ENCODE peak calls at places on chromosomes 13 and 19, in seven cellular contexts. One of them, this sample, is unnamed.

GRCh38 chr13:31793246-31793645 is 53.9 kb downstream of the RXFP2 start:
- DNase-seq in choroid plexus epithelial cell: no peak
- DNase-seq in BJ: peak
- DNase-seq in keratinocyte: no peak
- DNase-seq in ascending aorta: no peak
- DNase-seq in lower leg skin: no peak
- DNase-seq in psoas muscle: no peak
- DNase-seq in this sample: no peak

GRCh38 chr13:84543976-84544375 is 661.7 kb upstream of the SLITRK1 start:
- DNase-seq in choroid plexus epithelial cell: no peak
- DNase-seq in BJ: no peak
- DNase-seq in keratinocyte: no peak
- DNase-seq in ascending aorta: no peak
- DNase-seq in lower leg skin: no peak
- DNase-seq in psoas muscle: no peak
- DNase-seq in this sample: no peak

GRCh38 chr19:18736415-18737336 is 53.2 kb downstream of the CRTC1 start:
- DNase-seq in choroid plexus epithelial cell: no peak
- DNase-seq in BJ: no peak
- DNase-seq in keratinocyte: no peak
- DNase-seq in ascending aorta: no peak
- DNase-seq in lower leg skin: no peak
- DNase-seq in psoas muscle: peak
- DNase-seq in this sample: no peak

GRCh38 chr13:50203256-50204083 is 188.2 kb downstream of the KCNRG start:
- DNase-seq in choroid plexus epithelial cell: no peak
- DNase-seq in BJ: no peak
- DNase-seq in keratinocyte: no peak
- DNase-seq in ascending aorta: no peak
- DNase-seq in lower leg skin: no peak
- DNase-seq in psoas muscle: no peak
- DNase-seq in this sample: no peak

GRCh38 chr19:6423499-6424189 is 967 bp downstream of the KHSRP start:
- DNase-seq in choroid plexus epithelial cell: peak
- DNase-seq in BJ: no peak
- DNase-seq in keratinocyte: no peak
- DNase-seq in ascending aorta: peak
- DNase-seq in lower leg skin: peak
- DNase-seq in psoas muscle: no peak
- DNase-seq in this sample: peak

GRCh38 chr13:109938255-109938936 is 152.0 kb upstream of the IRS2 start:
- DNase-seq in choroid plexus epithelial cell: peak
- DNase-seq in BJ: peak
- DNase-seq in keratinocyte: peak
- DNase-seq in ascending aorta: no peak
- DNase-seq in lower leg skin: no peak
- DNase-seq in psoas muscle: no peak
- DNase-seq in this sample: no peak

GRCh38 chr19:6613711-6614110 is 22.8 kb upstream of the CD70 start:
- DNase-seq in choroid plexus epithelial cell: no peak
- DNase-seq in BJ: no peak
- DNase-seq in keratinocyte: no peak
- DNase-seq in ascending aorta: no peak
- DNase-seq in lower leg skin: no peak
- DNase-seq in psoas muscle: no peak
- DNase-seq in this sample: no peak

GRCh38 chr13:110212529-110212928 is 94.4 kb downstream of the COL4A1 start:
- DNase-seq in choroid plexus epithelial cell: no peak
- DNase-seq in BJ: no peak
- DNase-seq in keratinocyte: no peak
- DNase-seq in ascending aorta: no peak
- DNase-seq in lower leg skin: no peak
- DNase-seq in psoas muscle: no peak
- DNase-seq in this sample: no peak

GRCh38 chr19:6678690-6679109 is 8.7 kb upstream of the TNFSF14 start:
- DNase-seq in choroid plexus epithelial cell: peak
- DNase-seq in BJ: no peak
- DNase-seq in keratinocyte: no peak
- DNase-seq in ascending aorta: no peak
- DNase-seq in lower leg skin: no peak
- DNase-seq in psoas muscle: no peak
- DNase-seq in this sample: no peak

GRCh38 chr19:13975870-13976269 is 23.6 kb downstream of the DCAF15 start:
- DNase-seq in choroid plexus epithelial cell: no peak
- DNase-seq in BJ: no peak
- DNase-seq in keratinocyte: no peak
- DNase-seq in ascending aorta: no peak
- DNase-seq in lower leg skin: no peak
- DNase-seq in psoas muscle: peak
- DNase-seq in this sample: no peak

GRCh38 chr19:21134934-21135366 is 6.9 kb upstream of the ZNF431 start:
- DNase-seq in choroid plexus epithelial cell: no peak
- DNase-seq in BJ: no peak
- DNase-seq in keratinocyte: no peak
- DNase-seq in ascending aorta: no peak
- DNase-seq in lower leg skin: no peak
- DNase-seq in psoas muscle: no peak
- DNase-seq in this sample: no peak

GRCh38 chr13:88919970-88920628 is 1248.9 kb downstream of the SLITRK5 start:
- DNase-seq in choroid plexus epithelial cell: no peak
- DNase-seq in BJ: no peak
- DNase-seq in keratinocyte: no peak
- DNase-seq in ascending aorta: no peak
- DNase-seq in lower leg skin: no peak
- DNase-seq in psoas muscle: no peak
- DNase-seq in this sample: no peak

GRCh38 chr13:33494596-33495214 is 209.2 kb upstream of the STARD13 start:
- DNase-seq in choroid plexus epithelial cell: peak
- DNase-seq in BJ: peak
- DNase-seq in keratinocyte: peak
- DNase-seq in ascending aorta: no peak
- DNase-seq in lower leg skin: no peak
- DNase-seq in psoas muscle: no peak
- DNase-seq in this sample: no peak

GRCh38 chr13:46803586-46803985 is 6.6 kb upstream of the ESD start:
- DNase-seq in choroid plexus epithelial cell: peak
- DNase-seq in BJ: no peak
- DNase-seq in keratinocyte: no peak
- DNase-seq in ascending aorta: no peak
- DNase-seq in lower leg skin: no peak
- DNase-seq in psoas muscle: no peak
- DNase-seq in this sample: no peak

GRCh38 chr13:94435604-94436226 is 43.8 kb downstream of the DCT start:
- DNase-seq in choroid plexus epithelial cell: peak
- DNase-seq in BJ: peak
- DNase-seq in keratinocyte: peak
- DNase-seq in ascending aorta: no peak
- DNase-seq in lower leg skin: no peak
- DNase-seq in psoas muscle: no peak
- DNase-seq in this sample: peak

GRCh38 chr13:77480071-77480470 is 55.4 kb upstream of the SCEL start:
- DNase-seq in choroid plexus epithelial cell: peak
- DNase-seq in BJ: no peak
- DNase-seq in keratinocyte: no peak
- DNase-seq in ascending aorta: no peak
- DNase-seq in lower leg skin: no peak
- DNase-seq in psoas muscle: no peak
- DNase-seq in this sample: peak

GRCh38 chr19:11191273-11191755 is 6.0 kb downstream of the KANK2 start:
- DNase-seq in choroid plexus epithelial cell: peak
- DNase-seq in BJ: peak
- DNase-seq in keratinocyte: no peak
- DNase-seq in ascending aorta: peak
- DNase-seq in lower leg skin: peak
- DNase-seq in psoas muscle: peak
- DNase-seq in this sample: peak

GRCh38 chr13:111201304-111201940 is 86.3 kb downstream of the ARHGEF7 start:
- DNase-seq in choroid plexus epithelial cell: no peak
- DNase-seq in BJ: no peak
- DNase-seq in keratinocyte: no peak
- DNase-seq in ascending aorta: peak
- DNase-seq in lower leg skin: no peak
- DNase-seq in psoas muscle: no peak
- DNase-seq in this sample: no peak

GRCh38 chr19:41521860-41522555 is 54.0 kb upstream of the CEACAM21 start:
- DNase-seq in choroid plexus epithelial cell: no peak
- DNase-seq in BJ: no peak
- DNase-seq in keratinocyte: no peak
- DNase-seq in ascending aorta: no peak
- DNase-seq in lower leg skin: no peak
- DNase-seq in psoas muscle: peak
- DNase-seq in this sample: peak

GRCh38 chr19:29714371-29714952 is 599 bp downstream of the C19orf12 start:
- DNase-seq in choroid plexus epithelial cell: no peak
- DNase-seq in BJ: no peak
- DNase-seq in keratinocyte: no peak
- DNase-seq in ascending aorta: no peak
- DNase-seq in lower leg skin: no peak
- DNase-seq in psoas muscle: no peak
- DNase-seq in this sample: peak

GRCh38 chr13:31042501-31043165 is 110.2 kb downstream of the TEX26 start:
- DNase-seq in choroid plexus epithelial cell: no peak
- DNase-seq in BJ: no peak
- DNase-seq in keratinocyte: no peak
- DNase-seq in ascending aorta: peak
- DNase-seq in lower leg skin: no peak
- DNase-seq in psoas muscle: no peak
- DNase-seq in this sample: no peak

GRCh38 chr19:10828981-10829821 is 6.8 kb downstream of the TMED1 start:
- DNase-seq in choroid plexus epithelial cell: no peak
- DNase-seq in BJ: no peak
- DNase-seq in keratinocyte: no peak
- DNase-seq in ascending aorta: no peak
- DNase-seq in lower leg skin: no peak
- DNase-seq in psoas muscle: no peak
- DNase-seq in this sample: peak

GRCh38 chr19:39996218-39996810 is 546 bp upstream of the ZNF546 start:
- DNase-seq in choroid plexus epithelial cell: peak
- DNase-seq in BJ: peak
- DNase-seq in keratinocyte: no peak
- DNase-seq in ascending aorta: peak
- DNase-seq in lower leg skin: peak
- DNase-seq in psoas muscle: no peak
- DNase-seq in this sample: no peak

GRCh38 chr13:51838235-51838846 is 6.6 kb downstream of the TMEM272 start:
- DNase-seq in choroid plexus epithelial cell: peak
- DNase-seq in BJ: no peak
- DNase-seq in keratinocyte: no peak
- DNase-seq in ascending aorta: no peak
- DNase-seq in lower leg skin: no peak
- DNase-seq in psoas muscle: no peak
- DNase-seq in this sample: no peak

GRCh38 chr13:59203855-59204254 is 959.9 kb downstream of the DIAPH3 start:
- DNase-seq in choroid plexus epithelial cell: no peak
- DNase-seq in BJ: no peak
- DNase-seq in keratinocyte: no peak
- DNase-seq in ascending aorta: no peak
- DNase-seq in lower leg skin: no peak
- DNase-seq in psoas muscle: no peak
- DNase-seq in this sample: no peak

DNA sequence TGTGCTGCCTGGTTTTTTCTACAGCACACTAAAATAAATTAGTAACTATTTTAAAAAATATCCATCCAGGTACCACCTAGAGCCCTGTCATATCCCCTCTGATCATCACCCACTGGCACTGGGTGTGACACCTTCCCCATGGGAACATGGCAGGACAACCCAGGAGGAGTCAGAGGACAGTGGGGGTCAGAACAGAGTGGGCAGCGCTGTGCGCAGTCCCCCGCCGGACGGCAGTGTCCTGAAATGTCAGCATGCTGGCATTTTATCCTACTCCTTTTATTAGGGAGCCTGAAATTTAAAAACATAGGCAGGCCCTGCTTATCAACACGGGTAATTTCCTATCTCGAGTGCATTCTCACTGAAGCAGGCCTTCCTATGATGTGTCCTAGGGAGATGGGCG is 42.1 kb upstream of the GAS6 start:
- DNase-seq in choroid plexus epithelial cell: no peak
- DNase-seq in BJ: no peak
- DNase-seq in keratinocyte: no peak
- DNase-seq in ascending aorta: no peak
- DNase-seq in lower leg skin: peak
- DNase-seq in psoas muscle: no peak
- DNase-seq in this sample: no peak
- H3K4me3 ChIP-seq in choroid plexus epithelial cell: no peak
- H3K4me3 ChIP-seq in BJ: no peak
- H3K4me3 ChIP-seq in keratinocyte: no peak
- H3K4me3 ChIP-seq in ascending aorta: no peak
- H3K4me3 ChIP-seq in lower leg skin: no peak
- H3K4me3 ChIP-seq in psoas muscle: no peak
- H3K4me3 ChIP-seq in this sample: no peak

DNA sequence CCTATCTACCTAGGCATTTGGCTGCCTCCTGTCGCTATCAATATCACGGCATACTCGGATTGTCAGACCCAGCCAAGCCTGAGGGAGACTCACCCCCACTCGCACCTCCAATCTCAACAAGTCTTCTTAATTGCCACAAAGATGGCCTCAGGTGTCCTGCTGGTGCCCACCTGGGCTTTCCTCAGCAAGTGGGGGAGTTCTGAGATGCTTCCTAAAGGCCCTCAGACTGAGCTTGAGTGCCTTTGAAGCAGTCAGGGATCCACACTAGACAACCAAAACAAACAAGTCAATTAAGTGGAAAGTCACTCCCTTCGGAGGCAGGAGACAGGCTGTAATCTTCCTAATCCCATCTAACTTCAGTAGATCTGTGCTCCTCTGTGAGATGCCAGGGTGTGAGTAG is 68.4 kb upstream of the SERP2 start:
- DNase-seq in choroid plexus epithelial cell: no peak
- DNase-seq in BJ: no peak
- DNase-seq in keratinocyte: no peak
- DNase-seq in ascending aorta: no peak
- DNase-seq in lower leg skin: no peak
- DNase-seq in psoas muscle: no peak
- DNase-seq in this sample: no peak
- H3K4me3 ChIP-seq in choroid plexus epithelial cell: no peak
- H3K4me3 ChIP-seq in BJ: no peak
- H3K4me3 ChIP-seq in keratinocyte: no peak
- H3K4me3 ChIP-seq in ascending aorta: no peak
- H3K4me3 ChIP-seq in lower leg skin: no peak
- H3K4me3 ChIP-seq in psoas muscle: no peak
- H3K4me3 ChIP-seq in this sample: no peak

DNA sequence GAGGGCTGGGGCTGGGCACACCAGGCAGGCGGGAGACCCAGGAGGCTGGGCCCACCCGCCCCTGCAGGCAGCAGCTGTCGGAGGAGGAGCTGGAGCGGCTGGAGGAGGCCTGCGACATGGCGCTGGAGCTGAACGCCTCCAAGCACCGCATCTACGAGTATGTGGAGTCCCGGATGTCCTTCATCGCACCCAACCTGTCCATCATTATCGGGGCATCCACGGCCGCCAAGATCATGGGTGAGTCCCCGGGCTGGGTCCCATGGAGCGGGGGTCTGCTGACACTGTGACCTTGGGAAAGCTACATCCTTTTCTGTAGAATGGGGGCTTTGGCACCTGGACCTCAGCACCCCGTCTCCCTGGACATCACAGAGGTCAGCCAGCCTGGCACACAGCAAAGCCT is 8.1 kb downstream of the PRPF31 start:
- DNase-seq in choroid plexus epithelial cell: no peak
- DNase-seq in BJ: no peak
- DNase-seq in keratinocyte: no peak
- DNase-seq in ascending aorta: no peak
- DNase-seq in lower leg skin: no peak
- DNase-seq in psoas muscle: no peak
- DNase-seq in this sample: no peak
- H3K4me3 ChIP-seq in choroid plexus epithelial cell: no peak
- H3K4me3 ChIP-seq in BJ: no peak
- H3K4me3 ChIP-seq in keratinocyte: no peak
- H3K4me3 ChIP-seq in ascending aorta: no peak
- H3K4me3 ChIP-seq in lower leg skin: no peak
- H3K4me3 ChIP-seq in psoas muscle: no peak
- H3K4me3 ChIP-seq in this sample: no peak

GRCh38 chr19:49189259-49189658 is 31.7 kb downstream of the TRPM4 start:
- DNase-seq in choroid plexus epithelial cell: no peak
- DNase-seq in BJ: no peak
- DNase-seq in keratinocyte: no peak
- DNase-seq in ascending aorta: no peak
- DNase-seq in lower leg skin: no peak
- DNase-seq in psoas muscle: no peak
- DNase-seq in this sample: no peak
- H3K4me3 ChIP-seq in choroid plexus epithelial cell: no peak
- H3K4me3 ChIP-seq in BJ: no peak
- H3K4me3 ChIP-seq in keratinocyte: no peak
- H3K4me3 ChIP-seq in ascending aorta: no peak
- H3K4me3 ChIP-seq in lower leg skin: no peak
- H3K4me3 ChIP-seq in psoas muscle: no peak
- H3K4me3 ChIP-seq in this sample: no peak